ENCODE peak calls at places on chromosomes 11 and 22, in five cellular contexts. One of them, this sample, is unnamed.

GRCh38 chr11:59668188-59668949 is 468 bp downstream of the PATL1 start:
- DNase-seq in Kasumi-1: peak
- DNase-seq in activated gamma-delta T cell treated with anti-CD3 and anti-CD28 coated beads, Interleukin-2, amount 50 U/mL, for 16 hours: peak
- DNase-seq in astrocyte: peak
- DNase-seq in naive thymus-derived CD4-positive, alpha-beta T cell: peak
- DNase-seq in this sample: peak

GRCh38 chr11:40290031-40290650 is 1169.3 kb downstream of the LRRC4C start:
- DNase-seq in Kasumi-1: no peak
- DNase-seq in activated gamma-delta T cell treated with anti-CD3 and anti-CD28 coated beads, Interleukin-2, amount 50 U/mL, for 16 hours: no peak
- DNase-seq in astrocyte: peak
- DNase-seq in naive thymus-derived CD4-positive, alpha-beta T cell: no peak
- DNase-seq in this sample: no peak

GRCh38 chr11:24886880-24887619 is 390.2 kb downstream of the LUZP2 start:
- DNase-seq in Kasumi-1: no peak
- DNase-seq in activated gamma-delta T cell treated with anti-CD3 and anti-CD28 coated beads, Interleukin-2, amount 50 U/mL, for 16 hours: no peak
- DNase-seq in astrocyte: no peak
- DNase-seq in naive thymus-derived CD4-positive, alpha-beta T cell: no peak
- DNase-seq in this sample: no peak

GRCh38 chr11:12359761-12360160 is 17.6 kb upstream of the PARVA start:
- DNase-seq in Kasumi-1: no peak
- DNase-seq in activated gamma-delta T cell treated with anti-CD3 and anti-CD28 coated beads, Interleukin-2, amount 50 U/mL, for 16 hours: no peak
- DNase-seq in astrocyte: peak
- DNase-seq in naive thymus-derived CD4-positive, alpha-beta T cell: no peak
- DNase-seq in this sample: no peak

GRCh38 chr11:129331217-129331616 is 44.4 kb upstream of the BARX2 start:
- DNase-seq in Kasumi-1: no peak
- DNase-seq in activated gamma-delta T cell treated with anti-CD3 and anti-CD28 coated beads, Interleukin-2, amount 50 U/mL, for 16 hours: no peak
- DNase-seq in astrocyte: peak
- DNase-seq in naive thymus-derived CD4-positive, alpha-beta T cell: no peak
- DNase-seq in this sample: peak

GRCh38 chr11:3950996-3951662 is 95.7 kb downstream of the STIM1 start:
- DNase-seq in Kasumi-1: no peak
- DNase-seq in activated gamma-delta T cell treated with anti-CD3 and anti-CD28 coated beads, Interleukin-2, amount 50 U/mL, for 16 hours: no peak
- DNase-seq in astrocyte: peak
- DNase-seq in naive thymus-derived CD4-positive, alpha-beta T cell: no peak
- DNase-seq in this sample: peak

GRCh38 chr11:77141034-77141433 is 13.0 kb downstream of the MYO7A start:
- DNase-seq in Kasumi-1: no peak
- DNase-seq in activated gamma-delta T cell treated with anti-CD3 and anti-CD28 coated beads, Interleukin-2, amount 50 U/mL, for 16 hours: no peak
- DNase-seq in astrocyte: peak
- DNase-seq in naive thymus-derived CD4-positive, alpha-beta T cell: no peak
- DNase-seq in this sample: no peak

GRCh38 chr22:17761145-17761488 is 13.2 kb downstream of the BID start:
- DNase-seq in Kasumi-1: no peak
- DNase-seq in activated gamma-delta T cell treated with anti-CD3 and anti-CD28 coated beads, Interleukin-2, amount 50 U/mL, for 16 hours: no peak
- DNase-seq in astrocyte: no peak
- DNase-seq in naive thymus-derived CD4-positive, alpha-beta T cell: no peak
- DNase-seq in this sample: no peak

GRCh38 chr11:57798905-57799559 is 37.4 kb downstream of the CTNND1 start:
- DNase-seq in Kasumi-1: no peak
- DNase-seq in activated gamma-delta T cell treated with anti-CD3 and anti-CD28 coated beads, Interleukin-2, amount 50 U/mL, for 16 hours: no peak
- DNase-seq in astrocyte: peak
- DNase-seq in naive thymus-derived CD4-positive, alpha-beta T cell: no peak
- DNase-seq in this sample: peak

GRCh38 chr11:120168960-120169681 is 31.2 kb upstream of the TRIM29 start:
- DNase-seq in Kasumi-1: peak
- DNase-seq in activated gamma-delta T cell treated with anti-CD3 and anti-CD28 coated beads, Interleukin-2, amount 50 U/mL, for 16 hours: peak
- DNase-seq in astrocyte: no peak
- DNase-seq in naive thymus-derived CD4-positive, alpha-beta T cell: peak
- DNase-seq in this sample: peak

GRCh38 chr11:111185259-111185658 is 60.3 kb upstream of the POU2AF2 start:
- DNase-seq in Kasumi-1: peak
- DNase-seq in activated gamma-delta T cell treated with anti-CD3 and anti-CD28 coated beads, Interleukin-2, amount 50 U/mL, for 16 hours: no peak
- DNase-seq in astrocyte: no peak
- DNase-seq in naive thymus-derived CD4-positive, alpha-beta T cell: no peak
- DNase-seq in this sample: no peak

GRCh38 chr11:44711772-44712608 is 14.8 kb upstream of the TSPAN18 start:
- DNase-seq in Kasumi-1: no peak
- DNase-seq in activated gamma-delta T cell treated with anti-CD3 and anti-CD28 coated beads, Interleukin-2, amount 50 U/mL, for 16 hours: no peak
- DNase-seq in astrocyte: no peak
- DNase-seq in naive thymus-derived CD4-positive, alpha-beta T cell: no peak
- DNase-seq in this sample: no peak

GRCh38 chr11:110125632-110126031 is 32.4 kb downstream of the ZC3H12C start:
- DNase-seq in Kasumi-1: no peak
- DNase-seq in activated gamma-delta T cell treated with anti-CD3 and anti-CD28 coated beads, Interleukin-2, amount 50 U/mL, for 16 hours: no peak
- DNase-seq in astrocyte: peak
- DNase-seq in naive thymus-derived CD4-positive, alpha-beta T cell: no peak
- DNase-seq in this sample: peak

GRCh38 chr11:819129-819931 is 616 bp downstream of the PNPLA2 start:
- DNase-seq in Kasumi-1: peak
- DNase-seq in activated gamma-delta T cell treated with anti-CD3 and anti-CD28 coated beads, Interleukin-2, amount 50 U/mL, for 16 hours: peak
- DNase-seq in astrocyte: peak
- DNase-seq in naive thymus-derived CD4-positive, alpha-beta T cell: peak
- DNase-seq in this sample: peak

GRCh38 chr11:125412509-125412908 is 83.6 kb downstream of the FEZ1 start:
- DNase-seq in Kasumi-1: no peak
- DNase-seq in activated gamma-delta T cell treated with anti-CD3 and anti-CD28 coated beads, Interleukin-2, amount 50 U/mL, for 16 hours: no peak
- DNase-seq in astrocyte: no peak
- DNase-seq in naive thymus-derived CD4-positive, alpha-beta T cell: no peak
- DNase-seq in this sample: no peak

GRCh38 chr22:21760640-21761039 is 25.0 kb upstream of the YPEL1 start:
- DNase-seq in Kasumi-1: peak
- DNase-seq in activated gamma-delta T cell treated with anti-CD3 and anti-CD28 coated beads, Interleukin-2, amount 50 U/mL, for 16 hours: no peak
- DNase-seq in astrocyte: peak
- DNase-seq in naive thymus-derived CD4-positive, alpha-beta T cell: no peak
- DNase-seq in this sample: peak

GRCh38 chr22:48939441-48940265 is 888.0 kb downstream of the BRD1 start:
- DNase-seq in Kasumi-1: no peak
- DNase-seq in activated gamma-delta T cell treated with anti-CD3 and anti-CD28 coated beads, Interleukin-2, amount 50 U/mL, for 16 hours: no peak
- DNase-seq in astrocyte: no peak
- DNase-seq in naive thymus-derived CD4-positive, alpha-beta T cell: no peak
- DNase-seq in this sample: no peak

GRCh38 chr11:64021742-64022067 is 14.0 kb upstream of the FLRT1 start:
- DNase-seq in Kasumi-1: no peak
- DNase-seq in activated gamma-delta T cell treated with anti-CD3 and anti-CD28 coated beads, Interleukin-2, amount 50 U/mL, for 16 hours: no peak
- DNase-seq in astrocyte: no peak
- DNase-seq in naive thymus-derived CD4-positive, alpha-beta T cell: no peak
- DNase-seq in this sample: no peak

GRCh38 chr11:123145661-123146060 is 49.4 kb downstream of the CLMP start:
- DNase-seq in Kasumi-1: no peak
- DNase-seq in activated gamma-delta T cell treated with anti-CD3 and anti-CD28 coated beads, Interleukin-2, amount 50 U/mL, for 16 hours: no peak
- DNase-seq in astrocyte: no peak
- DNase-seq in naive thymus-derived CD4-positive, alpha-beta T cell: no peak
- DNase-seq in this sample: peak

GRCh38 chr11:119148855-119149370 is at the start of gene ABCG4:
- DNase-seq in Kasumi-1: no peak
- DNase-seq in activated gamma-delta T cell treated with anti-CD3 and anti-CD28 coated beads, Interleukin-2, amount 50 U/mL, for 16 hours: no peak
- DNase-seq in astrocyte: no peak
- DNase-seq in naive thymus-derived CD4-positive, alpha-beta T cell: peak
- DNase-seq in this sample: peak

GRCh38 chr11:8720376-8720775 is 37.8 kb downstream of the RPL27A start:
- DNase-seq in Kasumi-1: no peak
- DNase-seq in activated gamma-delta T cell treated with anti-CD3 and anti-CD28 coated beads, Interleukin-2, amount 50 U/mL, for 16 hours: no peak
- DNase-seq in astrocyte: no peak
- DNase-seq in naive thymus-derived CD4-positive, alpha-beta T cell: no peak
- DNase-seq in this sample: peak

GRCh38 chr22:40684728-40685127 is 5.4 kb downstream of the MCHR1 start:
- DNase-seq in Kasumi-1: no peak
- DNase-seq in activated gamma-delta T cell treated with anti-CD3 and anti-CD28 coated beads, Interleukin-2, amount 50 U/mL, for 16 hours: no peak
- DNase-seq in astrocyte: no peak
- DNase-seq in naive thymus-derived CD4-positive, alpha-beta T cell: no peak
- DNase-seq in this sample: no peak

GRCh38 chr11:100689141-100689540 is 2.1 kb downstream of the ARHGAP42 start:
- DNase-seq in Kasumi-1: no peak
- DNase-seq in activated gamma-delta T cell treated with anti-CD3 and anti-CD28 coated beads, Interleukin-2, amount 50 U/mL, for 16 hours: no peak
- DNase-seq in astrocyte: no peak
- DNase-seq in naive thymus-derived CD4-positive, alpha-beta T cell: no peak
- DNase-seq in this sample: peak

GRCh38 chr11:57476223-57476882 is 16.0 kb downstream of the RTN4RL2 start:
- DNase-seq in Kasumi-1: no peak
- DNase-seq in activated gamma-delta T cell treated with anti-CD3 and anti-CD28 coated beads, Interleukin-2, amount 50 U/mL, for 16 hours: no peak
- DNase-seq in astrocyte: no peak
- DNase-seq in naive thymus-derived CD4-positive, alpha-beta T cell: peak
- DNase-seq in this sample: no peak

GRCh38 chr11:34356130-34356529 is 1.7 kb downstream of the ABTB2 start:
- DNase-seq in Kasumi-1: no peak
- DNase-seq in activated gamma-delta T cell treated with anti-CD3 and anti-CD28 coated beads, Interleukin-2, amount 50 U/mL, for 16 hours: no peak
- DNase-seq in astrocyte: no peak
- DNase-seq in naive thymus-derived CD4-positive, alpha-beta T cell: no peak
- DNase-seq in this sample: no peak

GRCh38 chr11:83033972-83034672 is 37.6 kb downstream of the RAB30 start:
- DNase-seq in Kasumi-1: no peak
- DNase-seq in activated gamma-delta T cell treated with anti-CD3 and anti-CD28 coated beads, Interleukin-2, amount 50 U/mL, for 16 hours: no peak
- DNase-seq in astrocyte: peak
- DNase-seq in naive thymus-derived CD4-positive, alpha-beta T cell: no peak
- DNase-seq in this sample: peak

GRCh38 chr11:110085255-110085838 is 7.8 kb upstream of the ZC3H12C start:
- DNase-seq in Kasumi-1: no peak
- DNase-seq in activated gamma-delta T cell treated with anti-CD3 and anti-CD28 coated beads, Interleukin-2, amount 50 U/mL, for 16 hours: no peak
- DNase-seq in astrocyte: no peak
- DNase-seq in naive thymus-derived CD4-positive, alpha-beta T cell: no peak
- DNase-seq in this sample: no peak

GRCh38 chr22:19455585-19456370 is 8.3 kb upstream of the C22orf39 start:
- DNase-seq in Kasumi-1: no peak
- DNase-seq in activated gamma-delta T cell treated with anti-CD3 and anti-CD28 coated beads, Interleukin-2, amount 50 U/mL, for 16 hours: no peak
- DNase-seq in astrocyte: no peak
- DNase-seq in naive thymus-derived CD4-positive, alpha-beta T cell: no peak
- DNase-seq in this sample: no peak

GRCh38 chr11:108654994-108655631 is 9.8 kb upstream of the DDX10 start:
- DNase-seq in Kasumi-1: peak
- DNase-seq in activated gamma-delta T cell treated with anti-CD3 and anti-CD28 coated beads, Interleukin-2, amount 50 U/mL, for 16 hours: no peak
- DNase-seq in astrocyte: peak
- DNase-seq in naive thymus-derived CD4-positive, alpha-beta T cell: peak
- DNase-seq in this sample: peak

GRCh38 chr11:70322653-70323052 is 52.2 kb downstream of the PPFIA1 start:
- DNase-seq in Kasumi-1: no peak
- DNase-seq in activated gamma-delta T cell treated with anti-CD3 and anti-CD28 coated beads, Interleukin-2, amount 50 U/mL, for 16 hours: no peak
- DNase-seq in astrocyte: no peak
- DNase-seq in naive thymus-derived CD4-positive, alpha-beta T cell: no peak
- DNase-seq in this sample: no peak

GRCh38 chr11:66478823-66479740 is 1.2 kb upstream of the DPP3 start:
- DNase-seq in Kasumi-1: no peak
- DNase-seq in activated gamma-delta T cell treated with anti-CD3 and anti-CD28 coated beads, Interleukin-2, amount 50 U/mL, for 16 hours: no peak
- DNase-seq in astrocyte: peak
- DNase-seq in naive thymus-derived CD4-positive, alpha-beta T cell: no peak
- DNase-seq in this sample: peak

GRCh38 chr11:43943931-43944751 is 1.7 kb downstream of the C11orf96 start:
- DNase-seq in Kasumi-1: no peak
- DNase-seq in activated gamma-delta T cell treated with anti-CD3 and anti-CD28 coated beads, Interleukin-2, amount 50 U/mL, for 16 hours: no peak
- DNase-seq in astrocyte: peak
- DNase-seq in naive thymus-derived CD4-positive, alpha-beta T cell: peak
- DNase-seq in this sample: peak

GRCh38 chr11:83249972-83250593 is 36.1 kb downstream of the CCDC90B start:
- DNase-seq in Kasumi-1: peak
- DNase-seq in activated gamma-delta T cell treated with anti-CD3 and anti-CD28 coated beads, Interleukin-2, amount 50 U/mL, for 16 hours: no peak
- DNase-seq in astrocyte: no peak
- DNase-seq in naive thymus-derived CD4-positive, alpha-beta T cell: no peak
- DNase-seq in this sample: peak

GRCh38 chr11:60952742-60953170 is 780 bp upstream of the SLC15A3 start:
- DNase-seq in Kasumi-1: no peak
- DNase-seq in activated gamma-delta T cell treated with anti-CD3 and anti-CD28 coated beads, Interleukin-2, amount 50 U/mL, for 16 hours: no peak
- DNase-seq in astrocyte: no peak
- DNase-seq in naive thymus-derived CD4-positive, alpha-beta T cell: no peak
- DNase-seq in this sample: no peak

GRCh38 chr11:86621854-86622253 is 50.6 kb downstream of the ME3 start:
- DNase-seq in Kasumi-1: no peak
- DNase-seq in activated gamma-delta T cell treated with anti-CD3 and anti-CD28 coated beads, Interleukin-2, amount 50 U/mL, for 16 hours: no peak
- DNase-seq in astrocyte: no peak
- DNase-seq in naive thymus-derived CD4-positive, alpha-beta T cell: no peak
- DNase-seq in this sample: no peak

This sample was measured in RPMI7951.